ENCODE peak calls at places on chromosomes 1 and 21, in four cellular contexts. D is fibroblast of villous mesenchyme; E is mammary epithelial cell; K is activated T-cell treated with anti-CD3 and anti-CD28 coated beads, Interleukin-2, amount 50 U/mL, for 4 hours. U is an unnamed sample.

GRCh38 chr21:36994501-36995189 is 11.9 kb upstream of the RIPPLY3 start:
- DNase-seq in D (no peak), E (no peak), K (no peak), U (peak; percentile 44)

GRCh38 chr1:70483342-70483741 is 72.3 kb downstream of the CTH start:
- DNase-seq in D (no peak), E (no peak), K (no peak), U (no peak)

GRCh38 chr1:210336362-210336761 is 7.7 kb downstream of the HHAT start:
- DNase-seq in D (no peak), E (no peak), K (no peak), U (no peak)

GRCh38 chr1:913491-914252 is 10.1 kb upstream of the SAMD11 start:
- DNase-seq in D (no peak), E (no peak), K (no peak), U (no peak)

GRCh38 chr1:201480231-201481003 is 11.4 kb upstream of the PHLDA3 start:
- DNase-seq in D (peak; percentile 60), E (peak; percentile 97), K (peak; percentile 29), U (peak; percentile 91)

GRCh38 chr1:162276493-162276892 is 100.2 kb downstream of the SPATA46 start:
- DNase-seq in D (peak; percentile 47), E (peak; percentile 16), K (no peak), U (peak; percentile 35)

GRCh38 chr1:147815503-147815902 is 55.1 kb upstream of the GJA5 start:
- DNase-seq in D (no peak), E (no peak), K (no peak), U (no peak)

GRCh38 chr1:245599413-245600174 is 444.8 kb downstream of the KIF26B start:
- DNase-seq in D (peak; percentile 98), E (no peak), K (no peak), U (no peak)

GRCh38 chr1:175373786-175374623 is 181.4 kb upstream of the KIAA0040 start:
- DNase-seq in D (peak; percentile 23), E (no peak), K (no peak), U (peak; percentile 4)

GRCh38 chr1:53567458-53568250 is 108.5 kb downstream of the DMRTB1 start:
- DNase-seq in D (no peak), E (no peak), K (no peak), U (no peak)

GRCh38 chr21:45908536-45909237 is 72.9 kb upstream of the COL6A1 start:
- DNase-seq in D (no peak), E (no peak), K (no peak), U (no peak)

GRCh38 chr21:16124397-16125130 is 394.8 kb downstream of the USP25 start:
- DNase-seq in D (peak; percentile 87), E (peak; percentile 73), K (no peak), U (peak; percentile 97)

GRCh38 chr1:170397061-170397460 is 134.9 kb upstream of the GORAB start:
- DNase-seq in D (no peak), E (no peak), K (no peak), U (no peak)

GRCh38 chr1:29134695-29135028 is 11.0 kb upstream of the TMEM200B start:
- DNase-seq in D (no peak), E (no peak), K (no peak), U (no peak)

GRCh38 chr1:168498159-168498609 is 45.6 kb downstream of the XCL2 start:
- DNase-seq in D (peak; percentile 87), E (no peak), K (no peak), U (no peak)

GRCh38 chr1:156468693-156469345 is 31.8 kb downstream of the MEF2D start:
- DNase-seq in D (no peak), E (no peak), K (no peak), U (no peak)

GRCh38 chr21:41603476-41603875 is 95.5 kb upstream of the TMPRSS2 start:
- DNase-seq in D (no peak), E (no peak), K (no peak), U (no peak)

GRCh38 chr1:236864996-236865877 is 70.1 kb downstream of the MTR start:
- DNase-seq in D (no peak), E (no peak), K (no peak), U (no peak)

GRCh38 chr1:230509281-230509977 is 83.3 kb upstream of the PGBD5 start:
- DNase-seq in D (peak; percentile 93), E (peak; percentile 85), K (no peak), U (peak; percentile 86)

GRCh38 chr1:219173434-219173757 is 282 bp upstream of the LYPLAL1 start:
- DNase-seq in D (no peak), E (no peak), K (no peak), U (no peak)

GRCh38 chr1:161382214-161383019 is 14.7 kb upstream of the CFAP126 start:
- DNase-seq in D (peak; percentile 83), E (peak; percentile 80), K (no peak), U (peak; percentile 91)

GRCh38 chr1:183761871-183762270 is 43.0 kb upstream of the RGL1 start:
- DNase-seq in D (peak; percentile 59), E (no peak), K (no peak), U (no peak)

GRCh38 chr1:175278729-175279128 is 86.2 kb upstream of the KIAA0040 start:
- DNase-seq in D (no peak), E (no peak), K (no peak), U (no peak)

GRCh38 chr1:180815188-180815587 is 97.5 kb upstream of the KIAA1614 start:
- DNase-seq in D (peak; percentile 11), E (no peak), K (no peak), U (no peak)

GRCh38 chr1:242454262-242455051 is 70.0 kb downstream of the PLD5 start:
- DNase-seq in D (peak; percentile 36), E (peak; percentile 48), K (no peak), U (peak; percentile 29)

GRCh38 chr1:117584181-117584580 is 21.7 kb upstream of the TENT5C start:
- DNase-seq in D (no peak), E (no peak), K (no peak), U (no peak)

GRCh38 chr1:231937013-231937754 is 310.6 kb downstream of the DISC1 start:
- DNase-seq in D (no peak), E (no peak), K (no peak), U (no peak)

GRCh38 chr1:54721719-54722118 is 6.1 kb downstream of the TTC4 start:
- DNase-seq in D (no peak), E (peak; percentile 23), K (no peak), U (peak; percentile 34)

GRCh38 chr1:209405183-209405823 is 178.2 kb upstream of the CAMK1G start:
- DNase-seq in D (peak; percentile 46), E (peak; percentile 83), K (no peak), U (peak; percentile 69)

U was measured in bronchial epithelial cell.